ENCODE peak calls at places on chromosomes 11 and 22, in six cellular contexts. One of them, this sample, is unnamed.
A peak's percentile ranks its signal among the peaks of the same experiment; 100 is the strongest.

GRCh38 chr11:24496728-24497396 is at the start of gene LUZP2:
- DNase-seq in activated naive CD8-positive, alpha-beta T cell treated with anti-CD3 and anti-CD28 coated beads, Interleukin-2, amount 50 U/mL, for 16 hours: no peak
- DNase-seq in HEK293T: peak; percentile 33
- DNase-seq in activated naive CD4-positive, alpha-beta T cell treated with Interleukin-2 at 50 U/mL for 16 hours: no peak
- DNase-seq in stimulated activated naive B cell treated with anti-CD40 and anti-IgM and Interleukin-4, amounts not matched to agents 10 μg/mL and 1 μg/mL and 100 μg/mL, for 72 hours: no peak
- DNase-seq in activated CD8-positive, alpha-beta memory T cell treated with anti-CD3 and anti-CD28 coated beads for 24 hours: no peak
- DNase-seq in this sample: peak; percentile 39

GRCh38 chr11:27497284-27497866 is 9.2 kb downstream of the LIN7C start:
- DNase-seq in activated naive CD8-positive, alpha-beta T cell treated with anti-CD3 and anti-CD28 coated beads, Interleukin-2, amount 50 U/mL, for 16 hours: no peak
- DNase-seq in HEK293T: no peak
- DNase-seq in activated naive CD4-positive, alpha-beta T cell treated with Interleukin-2 at 50 U/mL for 16 hours: no peak
- DNase-seq in stimulated activated naive B cell treated with anti-CD40 and anti-IgM and Interleukin-4, amounts not matched to agents 10 μg/mL and 1 μg/mL and 100 μg/mL, for 72 hours: no peak
- DNase-seq in activated CD8-positive, alpha-beta memory T cell treated with anti-CD3 and anti-CD28 coated beads for 24 hours: no peak
- DNase-seq in this sample: peak; percentile 26

GRCh38 chr22:31093956-31094622 is 13.0 kb downstream of the SMTN start:
- DNase-seq in activated naive CD8-positive, alpha-beta T cell treated with anti-CD3 and anti-CD28 coated beads, Interleukin-2, amount 50 U/mL, for 16 hours: no peak
- DNase-seq in HEK293T: no peak
- DNase-seq in activated naive CD4-positive, alpha-beta T cell treated with Interleukin-2 at 50 U/mL for 16 hours: no peak
- DNase-seq in stimulated activated naive B cell treated with anti-CD40 and anti-IgM and Interleukin-4, amounts not matched to agents 10 μg/mL and 1 μg/mL and 100 μg/mL, for 72 hours: no peak
- DNase-seq in activated CD8-positive, alpha-beta memory T cell treated with anti-CD3 and anti-CD28 coated beads for 24 hours: no peak
- DNase-seq in this sample: no peak

GRCh38 chr22:22408731-22409696 is 99.5 kb downstream of the ZNF280B start:
- DNase-seq in activated naive CD8-positive, alpha-beta T cell treated with anti-CD3 and anti-CD28 coated beads, Interleukin-2, amount 50 U/mL, for 16 hours: no peak
- DNase-seq in HEK293T: peak; percentile 78
- DNase-seq in activated naive CD4-positive, alpha-beta T cell treated with Interleukin-2 at 50 U/mL for 16 hours: no peak
- DNase-seq in stimulated activated naive B cell treated with anti-CD40 and anti-IgM and Interleukin-4, amounts not matched to agents 10 μg/mL and 1 μg/mL and 100 μg/mL, for 72 hours: peak; percentile 54
- DNase-seq in activated CD8-positive, alpha-beta memory T cell treated with anti-CD3 and anti-CD28 coated beads for 24 hours: no peak
- DNase-seq in this sample: no peak

GRCh38 chr11:123702137-123702536 is 39.3 kb downstream of the ZNF202 start:
- DNase-seq in activated naive CD8-positive, alpha-beta T cell treated with anti-CD3 and anti-CD28 coated beads, Interleukin-2, amount 50 U/mL, for 16 hours: no peak
- DNase-seq in HEK293T: no peak
- DNase-seq in activated naive CD4-positive, alpha-beta T cell treated with Interleukin-2 at 50 U/mL for 16 hours: no peak
- DNase-seq in stimulated activated naive B cell treated with anti-CD40 and anti-IgM and Interleukin-4, amounts not matched to agents 10 μg/mL and 1 μg/mL and 100 μg/mL, for 72 hours: peak; percentile 13
- DNase-seq in activated CD8-positive, alpha-beta memory T cell treated with anti-CD3 and anti-CD28 coated beads for 24 hours: no peak
- DNase-seq in this sample: no peak

GRCh38 chr11:47960015-47960414 is 20.3 kb upstream of the PTPRJ start:
- DNase-seq in activated naive CD8-positive, alpha-beta T cell treated with anti-CD3 and anti-CD28 coated beads, Interleukin-2, amount 50 U/mL, for 16 hours: no peak
- DNase-seq in HEK293T: no peak
- DNase-seq in activated naive CD4-positive, alpha-beta T cell treated with Interleukin-2 at 50 U/mL for 16 hours: no peak
- DNase-seq in stimulated activated naive B cell treated with anti-CD40 and anti-IgM and Interleukin-4, amounts not matched to agents 10 μg/mL and 1 μg/mL and 100 μg/mL, for 72 hours: no peak
- DNase-seq in activated CD8-positive, alpha-beta memory T cell treated with anti-CD3 and anti-CD28 coated beads for 24 hours: no peak
- DNase-seq in this sample: no peak

GRCh38 chr22:44926491-44927415 is 83.1 kb downstream of the PHF21B start:
- DNase-seq in activated naive CD8-positive, alpha-beta T cell treated with anti-CD3 and anti-CD28 coated beads, Interleukin-2, amount 50 U/mL, for 16 hours: no peak
- DNase-seq in HEK293T: no peak
- DNase-seq in activated naive CD4-positive, alpha-beta T cell treated with Interleukin-2 at 50 U/mL for 16 hours: no peak
- DNase-seq in stimulated activated naive B cell treated with anti-CD40 and anti-IgM and Interleukin-4, amounts not matched to agents 10 μg/mL and 1 μg/mL and 100 μg/mL, for 72 hours: no peak
- DNase-seq in activated CD8-positive, alpha-beta memory T cell treated with anti-CD3 and anti-CD28 coated beads for 24 hours: no peak
- DNase-seq in this sample: no peak

GRCh38 chr22:49363526-49364230 is 464.0 kb downstream of the BRD1 start:
- DNase-seq in activated naive CD8-positive, alpha-beta T cell treated with anti-CD3 and anti-CD28 coated beads, Interleukin-2, amount 50 U/mL, for 16 hours: no peak
- DNase-seq in HEK293T: no peak
- DNase-seq in activated naive CD4-positive, alpha-beta T cell treated with Interleukin-2 at 50 U/mL for 16 hours: no peak
- DNase-seq in stimulated activated naive B cell treated with anti-CD40 and anti-IgM and Interleukin-4, amounts not matched to agents 10 μg/mL and 1 μg/mL and 100 μg/mL, for 72 hours: no peak
- DNase-seq in activated CD8-positive, alpha-beta memory T cell treated with anti-CD3 and anti-CD28 coated beads for 24 hours: no peak
- DNase-seq in this sample: no peak

GRCh38 chr22:37742374-37743092 is 45.7 kb downstream of the TRIOBP start:
- DNase-seq in activated naive CD8-positive, alpha-beta T cell treated with anti-CD3 and anti-CD28 coated beads, Interleukin-2, amount 50 U/mL, for 16 hours: no peak
- DNase-seq in HEK293T: no peak
- DNase-seq in activated naive CD4-positive, alpha-beta T cell treated with Interleukin-2 at 50 U/mL for 16 hours: no peak
- DNase-seq in stimulated activated naive B cell treated with anti-CD40 and anti-IgM and Interleukin-4, amounts not matched to agents 10 μg/mL and 1 μg/mL and 100 μg/mL, for 72 hours: no peak
- DNase-seq in activated CD8-positive, alpha-beta memory T cell treated with anti-CD3 and anti-CD28 coated beads for 24 hours: no peak
- DNase-seq in this sample: peak; percentile 84

GRCh38 chr22:33014621-33015020 is 43.6 kb downstream of the SYN3 start:
- DNase-seq in activated naive CD8-positive, alpha-beta T cell treated with anti-CD3 and anti-CD28 coated beads, Interleukin-2, amount 50 U/mL, for 16 hours: no peak
- DNase-seq in HEK293T: no peak
- DNase-seq in activated naive CD4-positive, alpha-beta T cell treated with Interleukin-2 at 50 U/mL for 16 hours: no peak
- DNase-seq in stimulated activated naive B cell treated with anti-CD40 and anti-IgM and Interleukin-4, amounts not matched to agents 10 μg/mL and 1 μg/mL and 100 μg/mL, for 72 hours: no peak
- DNase-seq in activated CD8-positive, alpha-beta memory T cell treated with anti-CD3 and anti-CD28 coated beads for 24 hours: no peak
- DNase-seq in this sample: no peak

GRCh38 chr11:77211040-77211451 is 83.0 kb downstream of the MYO7A start:
- DNase-seq in activated naive CD8-positive, alpha-beta T cell treated with anti-CD3 and anti-CD28 coated beads, Interleukin-2, amount 50 U/mL, for 16 hours: no peak
- DNase-seq in HEK293T: no peak
- DNase-seq in activated naive CD4-positive, alpha-beta T cell treated with Interleukin-2 at 50 U/mL for 16 hours: no peak
- DNase-seq in stimulated activated naive B cell treated with anti-CD40 and anti-IgM and Interleukin-4, amounts not matched to agents 10 μg/mL and 1 μg/mL and 100 μg/mL, for 72 hours: no peak
- DNase-seq in activated CD8-positive, alpha-beta memory T cell treated with anti-CD3 and anti-CD28 coated beads for 24 hours: no peak
- DNase-seq in this sample: no peak

GRCh38 chr11:8087185-8087584 is 6.2 kb downstream of the TUB start:
- DNase-seq in activated naive CD8-positive, alpha-beta T cell treated with anti-CD3 and anti-CD28 coated beads, Interleukin-2, amount 50 U/mL, for 16 hours: no peak
- DNase-seq in HEK293T: no peak
- DNase-seq in activated naive CD4-positive, alpha-beta T cell treated with Interleukin-2 at 50 U/mL for 16 hours: no peak
- DNase-seq in stimulated activated naive B cell treated with anti-CD40 and anti-IgM and Interleukin-4, amounts not matched to agents 10 μg/mL and 1 μg/mL and 100 μg/mL, for 72 hours: no peak
- DNase-seq in activated CD8-positive, alpha-beta memory T cell treated with anti-CD3 and anti-CD28 coated beads for 24 hours: no peak
- DNase-seq in this sample: no peak

GRCh38 chr11:14414470-14415461 is 55.8 kb upstream of the RRAS2 start:
- DNase-seq in activated naive CD8-positive, alpha-beta T cell treated with anti-CD3 and anti-CD28 coated beads, Interleukin-2, amount 50 U/mL, for 16 hours: peak; percentile 57
- DNase-seq in HEK293T: no peak
- DNase-seq in activated naive CD4-positive, alpha-beta T cell treated with Interleukin-2 at 50 U/mL for 16 hours: peak; percentile 76
- DNase-seq in stimulated activated naive B cell treated with anti-CD40 and anti-IgM and Interleukin-4, amounts not matched to agents 10 μg/mL and 1 μg/mL and 100 μg/mL, for 72 hours: peak; percentile 75
- DNase-seq in activated CD8-positive, alpha-beta memory T cell treated with anti-CD3 and anti-CD28 coated beads for 24 hours: peak; percentile 85
- DNase-seq in this sample: peak; percentile 15

GRCh38 chr22:29470159-29470855 is 9.7 kb upstream of the NEFH start:
- DNase-seq in activated naive CD8-positive, alpha-beta T cell treated with anti-CD3 and anti-CD28 coated beads, Interleukin-2, amount 50 U/mL, for 16 hours: peak; percentile 52
- DNase-seq in HEK293T: peak; percentile 96
- DNase-seq in activated naive CD4-positive, alpha-beta T cell treated with Interleukin-2 at 50 U/mL for 16 hours: peak; percentile 79
- DNase-seq in stimulated activated naive B cell treated with anti-CD40 and anti-IgM and Interleukin-4, amounts not matched to agents 10 μg/mL and 1 μg/mL and 100 μg/mL, for 72 hours: peak; percentile 45
- DNase-seq in activated CD8-positive, alpha-beta memory T cell treated with anti-CD3 and anti-CD28 coated beads for 24 hours: peak; percentile 88
- DNase-seq in this sample: peak; percentile 79

GRCh38 chr11:77619576-77620198 is 17.9 kb downstream of the CLNS1A start:
- DNase-seq in activated naive CD8-positive, alpha-beta T cell treated with anti-CD3 and anti-CD28 coated beads, Interleukin-2, amount 50 U/mL, for 16 hours: no peak
- DNase-seq in HEK293T: peak; percentile 22
- DNase-seq in activated naive CD4-positive, alpha-beta T cell treated with Interleukin-2 at 50 U/mL for 16 hours: no peak
- DNase-seq in stimulated activated naive B cell treated with anti-CD40 and anti-IgM and Interleukin-4, amounts not matched to agents 10 μg/mL and 1 μg/mL and 100 μg/mL, for 72 hours: no peak
- DNase-seq in activated CD8-positive, alpha-beta memory T cell treated with anti-CD3 and anti-CD28 coated beads for 24 hours: no peak
- DNase-seq in this sample: peak; percentile 43

GRCh38 chr22:40525250-40525884 is 111.2 kb downstream of the MRTFA start:
- DNase-seq in activated naive CD8-positive, alpha-beta T cell treated with anti-CD3 and anti-CD28 coated beads, Interleukin-2, amount 50 U/mL, for 16 hours: peak; percentile 25
- DNase-seq in HEK293T: no peak
- DNase-seq in activated naive CD4-positive, alpha-beta T cell treated with Interleukin-2 at 50 U/mL for 16 hours: peak; percentile 72
- DNase-seq in stimulated activated naive B cell treated with anti-CD40 and anti-IgM and Interleukin-4, amounts not matched to agents 10 μg/mL and 1 μg/mL and 100 μg/mL, for 72 hours: peak; percentile 8
- DNase-seq in activated CD8-positive, alpha-beta memory T cell treated with anti-CD3 and anti-CD28 coated beads for 24 hours: peak; percentile 84
- DNase-seq in this sample: no peak